ENCODE peak calls at places on chromosome 4, in eight cellular contexts. R, L, H, E, J, V, U and Q are unnamed samples.

GRCh38 chr4:23789765-23790164 is 100.1 kb downstream of the PPARGC1A start:
- DNase-seq in R (no peak), L (no peak), H (peak), E (no peak), J (peak), V (no peak), U (no peak), Q (no peak)

GRCh38 chr4:166128452-166128851 is 255.4 kb downstream of the TLL1 start:
- DNase-seq in R (peak), L (no peak), H (no peak), E (no peak), J (no peak), V (no peak), U (no peak), Q (no peak)

GRCh38 chr4:53763813-53764597 is 172.7 kb upstream of the LNX1 start:
- DNase-seq in R (no peak), L (no peak), H (peak), E (no peak), J (no peak), V (no peak), U (no peak), Q (no peak)

GRCh38 chr4:37765741-37766140 is 60.7 kb upstream of the PGM2 start:
- DNase-seq in R (no peak), L (no peak), H (no peak), E (no peak), J (no peak), V (peak), U (no peak), Q (no peak)

GRCh38 chr4:13990596-13991589 is 363.4 kb upstream of the BOD1L1 start:
- DNase-seq in R (no peak), L (no peak), H (no peak), E (no peak), J (peak), V (no peak), U (peak), Q (no peak)

GRCh38 chr4:29829067-29829466 is 891.1 kb upstream of the PCDH7 start:
- DNase-seq in R (no peak), L (no peak), H (no peak), E (no peak), J (no peak), V (no peak), U (no peak), Q (no peak)

GRCh38 chr4:137635108-137635507 is 102.8 kb upstream of the PCDH18 start:
- DNase-seq in R (no peak), L (no peak), H (peak), E (no peak), J (no peak), V (no peak), U (no peak), Q (no peak)

GRCh38 chr4:159105063-159105414 is 2.2 kb downstream of the RAPGEF2 start:
- DNase-seq in R (peak), L (no peak), H (no peak), E (no peak), J (no peak), V (no peak), U (no peak), Q (no peak)

GRCh38 chr4:184765473-184766346 is 31.8 kb upstream of the CENPU start:
- DNase-seq in R (no peak), L (no peak), H (no peak), E (no peak), J (peak), V (no peak), U (no peak), Q (no peak)